ENCODE peak calls at places on chromosomes 12 and 14, in ten cellular contexts. E is HEK293T; I is RPMI7951; O is activated gamma-delta T cell treated with anti-CD3 and anti-CD28 coated beads, Interleukin-2, amount 50 U/mL, for 16 hours; R is NCI-H1092; Q is NT2/D1; J is iPS DF 6.9; D is neural progenitor cell; X is naive thymus-derived CD8-positive, alpha-beta T cell; N is RPMI8226. F is an unnamed sample.

GRCh38 chr14:62143235-62143634 is 381.0 kb downstream of the SNAPC1 start:
- DNase-seq in E (no peak), I (peak), O (no peak), R (no peak), Q (no peak), J (no peak), D (no peak), X (no peak), N (no peak), F (no peak)

GRCh38 chr12:5745251-5745888 is 199.7 kb downstream of the ANO2 start:
- DNase-seq in E (peak), I (peak), O (no peak), R (peak), Q (peak), J (peak), D (peak), X (peak), N (peak), F (peak)

GRCh38 chr12:77049767-77050353 is 15.5 kb downstream of the E2F7 start:
- DNase-seq in E (peak), I (peak), O (no peak), R (peak), Q (peak), J (peak), D (peak), X (no peak), N (peak), F (peak)

GRCh38 chr12:45439039-45439438 is 223.1 kb downstream of the ANO6 start:
- DNase-seq in E (no peak), I (peak), O (no peak), R (no peak), Q (no peak), J (no peak), D (no peak), X (no peak), N (no peak), F (no peak)

GRCh38 chr12:131783915-131784541 is 44.2 kb upstream of the MMP17 start:
- DNase-seq in E (no peak), I (peak), O (no peak), R (no peak), Q (peak), J (no peak), D (no peak), X (no peak), N (no peak), F (peak)

GRCh38 chr14:34027990-34028490 is 77.2 kb upstream of the EGLN3 start:
- DNase-seq in E (no peak), I (no peak), O (no peak), R (no peak), Q (no peak), J (no peak), D (no peak), X (no peak), N (no peak), F (no peak)

GRCh38 chr14:60276347-60276746 is 27.3 kb downstream of the PPM1A start:
- DNase-seq in E (no peak), I (no peak), O (no peak), R (no peak), Q (no peak), J (no peak), D (no peak), X (no peak), N (no peak), F (no peak)

GRCh38 chr14:51328942-51329350 is 88.9 kb downstream of the TMX1 start:
- DNase-seq in E (no peak), I (peak), O (no peak), R (no peak), Q (no peak), J (no peak), D (no peak), X (no peak), N (no peak), F (no peak)

GRCh38 chr12:89162704-89163261 is 189.5 kb downstream of the DUSP6 start:
- DNase-seq in E (no peak), I (peak), O (no peak), R (no peak), Q (no peak), J (no peak), D (no peak), X (no peak), N (peak), F (no peak)

GRCh38 chr12:1281683-1282366 is 290.8 kb downstream of the ERC1 start:
- DNase-seq in E (no peak), I (peak), O (no peak), R (no peak), Q (no peak), J (no peak), D (no peak), X (no peak), N (no peak), F (no peak)

GRCh38 chr12:124493809-124494750 is 73.3 kb downstream of the NCOR2 start:
- DNase-seq in E (no peak), I (no peak), O (peak), R (no peak), Q (no peak), J (no peak), D (no peak), X (no peak), N (no peak), F (peak)

GRCh38 chr14:100471451-100472093 is 115.6 kb downstream of the BEGAIN start:
- DNase-seq in E (no peak), I (peak), O (no peak), R (no peak), Q (no peak), J (no peak), D (peak), X (no peak), N (no peak), F (no peak)

GRCh38 chr12:102406033-102406584 is 74.3 kb downstream of the IGF1 start:
- DNase-seq in E (no peak), I (no peak), O (no peak), R (peak), Q (no peak), J (no peak), D (peak), X (no peak), N (peak), F (no peak)

GRCh38 chr14:94489336-94489735 is 13.3 kb upstream of the SERPINA9 start:
- DNase-seq in E (no peak), I (no peak), O (no peak), R (no peak), Q (no peak), J (no peak), D (no peak), X (no peak), N (no peak), F (no peak)

GRCh38 chr12:112992541-112993398 is 14.5 kb downstream of the OAS2 start:
- DNase-seq in E (peak), I (peak), O (no peak), R (peak), Q (peak), J (peak), D (peak), X (peak), N (peak), F (peak)

F was measured in H7.